ENCODE peak calls at places on chromosomes 6 and 20, in ten cellular contexts. O, Z, G, N, Q, M, E, C, D and P are unnamed samples.

GRCh38 chr20:19739351-19739750 is 18.7 kb upstream of the RIN2 start:
- DNase-seq in Z (no peak), O (no peak), N (no peak), E (no peak), Q (no peak), G (no peak), M (no peak), C (no peak), D (no peak), P (no peak)

GRCh38 chr6:1321715-1322114 is 9.8 kb downstream of the FOXQ1 start:
- DNase-seq in E (no peak), Z (no peak), G (peak), C (no peak), D (no peak), O (no peak), M (no peak), Q (no peak), N (peak), P (no peak)

GRCh38 chr6:144417686-144418085 is 132.6 kb downstream of the UTRN start:
- DNase-seq in Q (no peak), D (no peak), N (no peak), E (no peak), O (no peak), Z (no peak), C (no peak), G (no peak), M (no peak), P (no peak)

GRCh38 chr6:75932067-75932466 is 140.4 kb downstream of the IMPG1 start:
- DNase-seq in N (no peak), M (no peak), E (peak), Z (no peak), O (no peak), C (peak), Q (peak), G (peak), D (no peak), P (peak)

GRCh38 chr6:105798057-105798456 is 288.1 kb upstream of the PRDM1 start:
- DNase-seq in G (no peak), Z (no peak), M (no peak), E (no peak), Q (no peak), C (no peak), O (no peak), D (no peak), N (peak), P (no peak)

GRCh38 chr6:33851959-33852358 is 48.2 kb upstream of the MLN start:
- DNase-seq in Q (no peak), D (no peak), G (no peak), E (no peak), Z (no peak), O (no peak), N (no peak), C (no peak), M (no peak), P (peak)

GRCh38 chr20:34260208-34260942 is 19.2 kb downstream of the ASIP start:
- DNase-seq in G (no peak), Q (no peak), M (peak), D (no peak), Z (no peak), O (no peak), N (no peak), C (no peak), E (no peak), P (no peak)

GRCh38 chr6:127120109-127120786 is 1.8 kb downstream of the RSPO3 start:
- DNase-seq in D (no peak), O (no peak), Q (no peak), N (no peak), G (no peak), C (peak), Z (no peak), E (no peak), M (peak), P (no peak)

GRCh38 chr20:56841346-56841908 is 212.3 kb downstream of the TFAP2C start:
- DNase-seq in Q (no peak), Z (no peak), D (no peak), E (no peak), G (no peak), N (no peak), M (no peak), C (no peak), O (no peak), P (no peak)

GRCh38 chr6:158810149-158811095 is 8.7 kb downstream of the EZR start:
- DNase-seq in G (no peak), N (no peak), E (no peak), C (no peak), Z (no peak), D (no peak), M (no peak), Q (no peak), O (no peak), P (no peak)

GRCh38 chr6:34587851-34588250 is 31.7 kb upstream of the SPDEF start:
- DNase-seq in G (no peak), Q (no peak), D (no peak), Z (no peak), O (no peak), C (no peak), E (no peak), M (no peak), N (no peak), P (no peak)

GRCh38 chr20:63744158-63744557 is 4.6 kb downstream of the SLC2A4RG start:
- DNase-seq in G (no peak), Q (no peak), E (no peak), M (no peak), Z (no peak), D (no peak), C (no peak), N (no peak), O (no peak), P (no peak)

GRCh38 chr6:15551798-15552197 is 111.0 kb downstream of the DTNBP1 start:
- DNase-seq in C (no peak), G (no peak), E (no peak), Z (no peak), N (no peak), M (no peak), O (no peak), Q (peak), D (no peak), P (no peak)

GRCh38 chr6:106609699-106610098 is 19.6 kb downstream of the RTN4IP1 start:
- DNase-seq in N (no peak), O (no peak), C (no peak), D (no peak), M (no peak), G (no peak), E (no peak), Q (no peak), Z (no peak), P (peak)

GRCh38 chr6:5466459-5466858 is 205.1 kb downstream of the FARS2 start:
- DNase-seq in M (no peak), C (no peak), G (no peak), Z (no peak), Q (no peak), O (no peak), E (no peak), D (no peak), N (peak), P (no peak)

GRCh38 chr6:162964703-162965140 is 236.9 kb downstream of the PACRG start:
- DNase-seq in G (no peak), Q (no peak), Z (no peak), M (no peak), O (no peak), E (peak), N (peak), D (no peak), C (no peak), P (peak)

GRCh38 chr6:111580826-111581505 is 24.7 kb downstream of the TRAF3IP2 start:
- DNase-seq in Z (no peak), E (no peak), C (no peak), N (no peak), G (no peak), M (no peak), D (no peak), O (no peak), Q (no peak), P (no peak)

GRCh38 chr6:30741789-30742315 is 635 bp downstream of the FLOT1 start:
- DNase-seq in N (no peak), O (no peak), Z (no peak), M (no peak), D (no peak), C (no peak), G (no peak), E (no peak), Q (no peak), P (no peak)

GRCh38 chr6:26173836-26174144 is 86.6 kb downstream of the HFE start:
- DNase-seq in N (no peak), G (no peak), E (no peak), C (no peak), O (no peak), D (no peak), Z (no peak), M (no peak), Q (no peak), P (no peak)

GRCh38 chr6:166348305-166348949 is 6.1 kb upstream of the SFT2D1 start:
- DNase-seq in C (no peak), G (no peak), Q (no peak), E (no peak), D (no peak), M (no peak), Z (no peak), N (no peak), O (no peak), P (no peak)

GRCh38 chr20:48718914-48719578 is 108.8 kb downstream of the PREX1 start:
- DNase-seq in G (no peak), O (peak), E (no peak), Z (no peak), Q (no peak), D (no peak), M (no peak), C (peak), N (no peak), P (no peak)

GRCh38 chr6:32886674-32887383 is 32.8 kb downstream of the PSMB9 start:
- DNase-seq in E (no peak), D (no peak), M (no peak), Z (no peak), N (peak), O (no peak), Q (no peak), G (no peak), C (no peak), P (no peak)

GRCh38 chr6:27472182-27472616 is 706 bp downstream of the ZNF184 start:
- DNase-seq in Z (peak), N (no peak), G (peak), M (no peak), O (peak), E (peak), C (peak), Q (peak), D (peak), P (peak)

GRCh38 chr6:137698636-137699035 is 168.4 kb upstream of the TNFAIP3 start:
- DNase-seq in D (no peak), Q (no peak), E (no peak), M (no peak), G (no peak), O (no peak), Z (no peak), N (no peak), C (no peak), P (no peak)

GRCh38 chr20:32400476-32400875 is 42.3 kb downstream of the ASXL1 start:
- DNase-seq in E (no peak), N (no peak), Z (no peak), G (no peak), C (no peak), D (no peak), O (no peak), M (no peak), Q (no peak), P (no peak)

GRCh38 chr6:131042664-131043063 is 20.4 kb downstream of the EPB41L2 start:
- DNase-seq in G (no peak), C (no peak), O (no peak), D (no peak), M (no peak), Q (no peak), E (no peak), Z (no peak), N (no peak), P (no peak)

GRCh38 chr6:160054271-160054670 is 67.3 kb upstream of the SLC22A1 start:
- DNase-seq in C (no peak), E (no peak), Z (no peak), G (no peak), O (no peak), Q (no peak), M (no peak), N (no peak), D (no peak), P (no peak)

GRCh38 chr6:163333038-163333437 is 81.5 kb upstream of the QKI start:
- DNase-seq in E (no peak), N (no peak), G (no peak), D (no peak), Q (no peak), C (no peak), O (no peak), Z (no peak), M (no peak), P (no peak)

GRCh38 chr6:108689279-108690161 is 128.8 kb downstream of the FOXO3 start:
- DNase-seq in Q (no peak), C (no peak), E (peak), M (peak), Z (peak), O (no peak), D (peak), G (no peak), N (peak), P (peak)

GRCh38 chr20:36315545-36316351 is 9.6 kb downstream of the DLGAP4 start:
- DNase-seq in G (no peak), M (peak), O (no peak), E (no peak), D (no peak), N (no peak), Z (no peak), C (no peak), Q (no peak), P (no peak)

GRCh38 chr6:48917233-48917632 is 545.8 kb downstream of the MMUT start:
- DNase-seq in M (no peak), Z (no peak), C (no peak), G (no peak), E (no peak), D (no peak), O (no peak), Q (no peak), N (no peak), P (no peak)

GRCh38 chr6:65638047-65638831 is 68.8 kb downstream of the EYS start:
- DNase-seq in Z (no peak), C (no peak), M (no peak), E (no peak), G (peak), O (no peak), N (no peak), Q (peak), D (no peak), P (no peak)

GRCh38 chr6:3789018-3789895 is 37.7 kb upstream of the PXDC1 start:
- DNase-seq in G (no peak), C (no peak), O (no peak), Z (no peak), E (no peak), N (no peak), Q (no peak), M (no peak), D (no peak), P (no peak)

GRCh38 chr20:44069203-44069931 is 117.6 kb downstream of the JPH2 start:
- DNase-seq in D (no peak), M (peak), N (no peak), Z (peak), G (no peak), C (peak), Q (no peak), E (no peak), O (peak), P (no peak)

GRCh38 chr20:63413963-63414684 is 53.0 kb upstream of the CHRNA4 start:
- DNase-seq in D (no peak), C (no peak), N (no peak), Z (no peak), E (no peak), M (no peak), Q (no peak), G (no peak), O (no peak), P (no peak)

GRCh38 chr20:62799036-62799435 is 2.8 kb downstream of the MRGBP start:
- DNase-seq in O (no peak), D (no peak), E (no peak), M (no peak), Q (no peak), Z (no peak), G (no peak), N (no peak), C (no peak), P (no peak)